ENCODE peak calls at places on chromosomes 12 and 14, in eight cellular contexts. E is astrocyte, I is brain microvascular endothelial cell, V is esophagus squamous epithelium, Y is GM23338, G is cardiac muscle cell, F is psoas muscle, R is caudate nucleus. U is an unnamed sample.
A peak's percentile ranks its signal among the peaks of the same experiment; 100 is the strongest.

GRCh38 chr12:109535863-109536250 is 37.4 kb downstream of the MMAB start:
- DNase-seq in E (no peak), I (no peak), V (no peak), Y (no peak), G (no peak), F (no peak), R (no peak), U (no peak)

GRCh38 chr12:123078114-123078465 is 72.8 kb downstream of the PITPNM2 start:
- DNase-seq in E (no peak), I (no peak), V (no peak), Y (no peak), G (no peak), F (no peak), R (no peak), U (no peak)

GRCh38 chr12:110244829-110245228 is 36.2 kb upstream of the ATP2A2 start:
- DNase-seq in E (no peak), I (no peak), V (no peak), Y (peak; percentile 87), G (peak; percentile 92), F (no peak), R (no peak), U (peak; percentile 80)

GRCh38 chr14:64778114-64778754 is 74.0 kb downstream of the PLEKHG3 start:
- DNase-seq in E (no peak), I (no peak), V (no peak), Y (no peak), G (no peak), F (no peak), R (no peak), U (peak; percentile 47)

GRCh38 chr12:19451196-19451595 is 11.9 kb downstream of the AEBP2 start:
- DNase-seq in E (no peak), I (peak; percentile 38), V (no peak), Y (no peak), G (no peak), F (no peak), R (no peak), U (no peak)

GRCh38 chr12:25995906-25996305 is 37.4 kb downstream of the RASSF8 start:
- DNase-seq in E (peak; percentile 86), I (peak; percentile 51), V (no peak), Y (no peak), G (no peak), F (no peak), R (no peak), U (no peak)

GRCh38 chr12:60174476-60174875 is 578.6 kb downstream of the SLC16A7 start:
- DNase-seq in E (peak; percentile 70), I (no peak), V (no peak), Y (no peak), G (no peak), F (no peak), R (no peak), U (no peak)

GRCh38 chr14:91114079-91115065 is 499 bp downstream of the DGLUCY start:
- DNase-seq in E (peak; percentile 19), I (peak; percentile 76), V (peak; percentile 39), Y (peak; percentile 94), G (peak; percentile 57), F (peak; percentile 19), R (peak; percentile 42), U (no peak)

GRCh38 chr14:79971330-79971729 is 240.0 kb downstream of the DIO2 start:
- DNase-seq in E (peak; percentile 55), I (peak; percentile 77), V (no peak), Y (no peak), G (no peak), F (no peak), R (no peak), U (no peak)

GRCh38 chr14:85811340-85811739 is 281.4 kb downstream of the FLRT2 start:
- DNase-seq in E (no peak), I (no peak), V (no peak), Y (peak; percentile 4), G (no peak), F (no peak), R (no peak), U (no peak)

GRCh38 chr12:68971404-68971803 is 38.4 kb upstream of the CPM start:
- DNase-seq in E (peak; percentile 77), I (no peak), V (no peak), Y (no peak), G (no peak), F (no peak), R (no peak), U (no peak)

GRCh38 chr12:71439613-71440392 is at the start of gene LGR5:
- DNase-seq in E (peak; percentile 33), I (no peak), V (no peak), Y (peak; percentile 73), G (peak; percentile 79), F (peak; percentile 36), R (no peak), U (peak; percentile 18)

GRCh38 chr14:56659964-56660551 is 80.5 kb downstream of the TMEM260 start:
- DNase-seq in E (peak; percentile 36), I (peak; percentile 39), V (no peak), Y (peak; percentile 73), G (peak; percentile 50), F (no peak), R (no peak), U (no peak)

GRCh38 chr12:5718073-5718472 is 227.0 kb downstream of the ANO2 start:
- DNase-seq in E (no peak), I (no peak), V (no peak), Y (no peak), G (no peak), F (no peak), R (no peak), U (no peak)

GRCh38 chr14:49888293-49888692 is 4.6 kb upstream of the ARF6 start:
- DNase-seq in E (no peak), I (no peak), V (no peak), Y (no peak), G (no peak), F (no peak), R (no peak), U (no peak)

GRCh38 chr12:3753549-3754284 is 808 bp upstream of the CRACR2A start:
- DNase-seq in E (no peak), I (no peak), V (no peak), Y (no peak), G (no peak), F (no peak), R (no peak), U (peak; percentile 41)

GRCh38 chr14:59342516-59343484 is 122.4 kb downstream of the GPR135 start:
- DNase-seq in E (peak; percentile 72), I (no peak), V (no peak), Y (no peak), G (peak; percentile 49), F (no peak), R (no peak), U (peak; percentile 45)

GRCh38 chr14:30267141-30267540 is 291.8 kb upstream of the G2E3 start:
- DNase-seq in E (peak; percentile 49), I (no peak), V (no peak), Y (no peak), G (no peak), F (no peak), R (no peak), U (no peak)

GRCh38 chr12:6221146-6221545 is 20.9 kb downstream of the CD9 start:
- DNase-seq in E (no peak), I (no peak), V (no peak), Y (no peak), G (no peak), F (no peak), R (no peak), U (no peak)

GRCh38 chr14:104080557-104081492 is 4.7 kb upstream of the ASPG start:
- DNase-seq in E (no peak), I (no peak), V (no peak), Y (no peak), G (no peak), F (no peak), R (no peak), U (no peak)

GRCh38 chr12:131365821-131366260 is 345.0 kb upstream of the SFSWAP start:
- DNase-seq in E (no peak), I (no peak), V (no peak), Y (no peak), G (no peak), F (no peak), R (no peak), U (no peak)

GRCh38 chr12:104719700-104720345 is 238.3 kb downstream of the SLC41A2 start:
- DNase-seq in E (no peak), I (no peak), V (no peak), Y (no peak), G (no peak), F (no peak), R (no peak), U (no peak)
- H3K27ac ChIP-seq in E (no peak overlapping the region), I (no peak overlapping the region), V (peak overlapping the region; percentile 76), Y (no peak overlapping the region), G (peak overlapping the region; percentile 20), F (peak overlapping the region; percentile 36), R (peak overlapping the region; percentile 55), U (peak overlapping the region; percentile 43)

GRCh38 chr14:76264384-76264783 is 111.6 kb upstream of the ESRRB start:
- DNase-seq in E (no peak), I (no peak), V (no peak), Y (no peak), G (no peak), F (no peak), R (no peak), U (no peak)
- H3K27ac ChIP-seq in E (no peak overlapping the region), I (no peak overlapping the region), V (no peak overlapping the region), Y (no peak overlapping the region), G (no peak overlapping the region), F (no peak overlapping the region), R (no peak overlapping the region), U (no peak overlapping the region)

GRCh38 chr12:9115731-9116689 is at the start of gene A2M:
- DNase-seq in E (peak; percentile 0), I (no peak), V (no peak), Y (no peak), G (peak; percentile 47), F (no peak), R (no peak), U (no peak)

GRCh38 chr12:9113296-9113986 is 2.3 kb downstream of the A2M start:
- DNase-seq in E (no peak), I (no peak), V (no peak), Y (no peak), G (no peak), F (no peak), R (no peak), U (no peak)

GRCh38 chr12:9112076-9112853 is 3.5 kb downstream of the A2M start:
- DNase-seq in E (no peak), I (no peak), V (no peak), Y (no peak), G (no peak), F (no peak), R (no peak), U (no peak)

GRCh38 chr12:9114946-9115345 is 773 bp downstream of the A2M start:
- DNase-seq in E (no peak), I (no peak), V (no peak), Y (no peak), G (no peak), F (no peak), R (no peak), U (no peak)

DNA sequence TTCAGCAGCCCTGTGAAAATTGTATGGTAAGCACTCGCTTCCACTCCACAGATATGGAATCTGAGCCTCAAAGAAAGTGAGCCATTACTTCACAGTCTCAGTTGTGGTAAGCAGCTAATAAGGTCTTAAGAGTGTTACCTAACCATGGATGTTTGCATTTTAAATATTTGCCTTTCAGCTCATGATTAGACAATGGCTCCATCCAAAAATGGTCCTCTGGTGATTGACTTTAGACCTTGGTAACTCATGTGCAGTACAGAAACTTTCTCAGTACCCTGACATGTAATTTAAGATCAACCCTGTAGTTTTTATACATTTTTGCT is 1.8 kb downstream of the A2M start:
- DNase-seq in E (no peak), I (no peak), V (no peak), Y (no peak), G (no peak), F (no peak), R (no peak), U (no peak)
- H3K27ac ChIP-seq in E (no peak overlapping the region), I (no peak overlapping the region), V (peak overlapping the region; percentile 83), Y (no peak overlapping the region), G (no peak overlapping the region), F (no peak overlapping the region), R (no peak overlapping the region), U (peak overlapping the region; percentile 91)

GRCh38 chr12:2248087-2248900 is 195.5 kb downstream of the CACNA1C start:
- DNase-seq in E (peak; percentile 59), I (no peak), V (no peak), Y (no peak), G (no peak), F (no peak), R (no peak), U (no peak)
- H3K27ac ChIP-seq in E (no peak overlapping the region), I (no peak overlapping the region), V (peak overlapping the region; percentile 65), Y (no peak overlapping the region), G (peak overlapping the region; percentile 63), F (peak overlapping the region; percentile 16), R (no peak overlapping the region), U (peak overlapping the region; percentile 89)

U was measured in left ventricle myocardium inferior.